ENCODE peak calls at places on chromosomes 7 and 10, in nine cellular contexts. One of them, this sample, is unnamed.

GRCh38 chr7:64871761-64872160 is 31.3 kb upstream of the ZNF273 start:
- DNase-seq in caudate nucleus: no peak
- DNase-seq in foreskin keratinocyte: no peak
- DNase-seq in astrocyte of the cerebellum: no peak
- DNase-seq in epithelial cell of esophagus: no peak
- DNase-seq in GM23248: no peak
- DNase-seq in stimulated activated CD4-positive, alpha-beta T cell treated with anti-CD3 and anti-CD28 coated beads, Interleukin-1b, Interleukin-23, amount 100 ng/mL, for 4 hours: no peak
- DNase-seq in T1000: no peak
- DNase-seq in left ventricle myocardium inferior: no peak
- DNase-seq in this sample: peak; percentile 1

GRCh38 chr7:223118-223800 is 30.9 kb downstream of the FAM20C start:
- DNase-seq in caudate nucleus: no peak
- DNase-seq in foreskin keratinocyte: no peak
- DNase-seq in astrocyte of the cerebellum: no peak
- DNase-seq in epithelial cell of esophagus: no peak
- DNase-seq in GM23248: no peak
- DNase-seq in stimulated activated CD4-positive, alpha-beta T cell treated with anti-CD3 and anti-CD28 coated beads, Interleukin-1b, Interleukin-23, amount 100 ng/mL, for 4 hours: no peak
- DNase-seq in T1000: no peak
- DNase-seq in left ventricle myocardium inferior: no peak
- DNase-seq in this sample: no peak

GRCh38 chr7:140696024-140696678 is 357 bp upstream of the NDUFB2 start:
- DNase-seq in caudate nucleus: no peak
- DNase-seq in foreskin keratinocyte: no peak
- DNase-seq in astrocyte of the cerebellum: peak; percentile 71
- DNase-seq in epithelial cell of esophagus: peak; percentile 93
- DNase-seq in GM23248: peak; percentile 98
- DNase-seq in stimulated activated CD4-positive, alpha-beta T cell treated with anti-CD3 and anti-CD28 coated beads, Interleukin-1b, Interleukin-23, amount 100 ng/mL, for 4 hours: peak; percentile 92
- DNase-seq in T1000: no peak
- DNase-seq in left ventricle myocardium inferior: peak; percentile 97
- DNase-seq in this sample: peak; percentile 90

GRCh38 chr7:46468753-46469356 is 547.8 kb upstream of the IGFBP3 start:
- DNase-seq in caudate nucleus: no peak
- DNase-seq in foreskin keratinocyte: no peak
- DNase-seq in astrocyte of the cerebellum: no peak
- DNase-seq in epithelial cell of esophagus: peak; percentile 36
- DNase-seq in GM23248: peak; percentile 40
- DNase-seq in stimulated activated CD4-positive, alpha-beta T cell treated with anti-CD3 and anti-CD28 coated beads, Interleukin-1b, Interleukin-23, amount 100 ng/mL, for 4 hours: no peak
- DNase-seq in T1000: no peak
- DNase-seq in left ventricle myocardium inferior: no peak
- DNase-seq in this sample: no peak

GRCh38 chr7:46385662-46386309 is 464.7 kb upstream of the IGFBP3 start:
- DNase-seq in caudate nucleus: no peak
- DNase-seq in foreskin keratinocyte: peak; percentile 72
- DNase-seq in astrocyte of the cerebellum: peak; percentile 70
- DNase-seq in epithelial cell of esophagus: peak; percentile 66
- DNase-seq in GM23248: peak; percentile 95
- DNase-seq in stimulated activated CD4-positive, alpha-beta T cell treated with anti-CD3 and anti-CD28 coated beads, Interleukin-1b, Interleukin-23, amount 100 ng/mL, for 4 hours: no peak
- DNase-seq in T1000: no peak
- DNase-seq in left ventricle myocardium inferior: no peak
- DNase-seq in this sample: no peak

GRCh38 chr7:48035967-48036478 is 680 bp downstream of the C7orf57 start:
- DNase-seq in caudate nucleus: no peak
- DNase-seq in foreskin keratinocyte: no peak
- DNase-seq in astrocyte of the cerebellum: no peak
- DNase-seq in epithelial cell of esophagus: peak; percentile 19
- DNase-seq in GM23248: peak; percentile 72
- DNase-seq in stimulated activated CD4-positive, alpha-beta T cell treated with anti-CD3 and anti-CD28 coated beads, Interleukin-1b, Interleukin-23, amount 100 ng/mL, for 4 hours: no peak
- DNase-seq in T1000: no peak
- DNase-seq in left ventricle myocardium inferior: peak; percentile 31
- DNase-seq in this sample: no peak

GRCh38 chr10:91088300-91089140 is 131.9 kb upstream of the PCGF5 start:
- DNase-seq in caudate nucleus: no peak
- DNase-seq in foreskin keratinocyte: no peak
- DNase-seq in astrocyte of the cerebellum: no peak
- DNase-seq in epithelial cell of esophagus: no peak
- DNase-seq in GM23248: peak; percentile 42
- DNase-seq in stimulated activated CD4-positive, alpha-beta T cell treated with anti-CD3 and anti-CD28 coated beads, Interleukin-1b, Interleukin-23, amount 100 ng/mL, for 4 hours: no peak
- DNase-seq in T1000: no peak
- DNase-seq in left ventricle myocardium inferior: no peak
- DNase-seq in this sample: no peak

GRCh38 chr7:20330797-20331230 is at the start of gene ITGB8:
- DNase-seq in caudate nucleus: no peak
- DNase-seq in foreskin keratinocyte: no peak
- DNase-seq in astrocyte of the cerebellum: no peak
- DNase-seq in epithelial cell of esophagus: peak; percentile 73
- DNase-seq in GM23248: peak; percentile 68
- DNase-seq in stimulated activated CD4-positive, alpha-beta T cell treated with anti-CD3 and anti-CD28 coated beads, Interleukin-1b, Interleukin-23, amount 100 ng/mL, for 4 hours: no peak
- DNase-seq in T1000: peak; percentile 33
- DNase-seq in left ventricle myocardium inferior: peak; percentile 31
- DNase-seq in this sample: no peak

GRCh38 chr7:101232141-101232821 is 5.3 kb downstream of the CLDN15 start:
- DNase-seq in caudate nucleus: no peak
- DNase-seq in foreskin keratinocyte: peak; percentile 34
- DNase-seq in astrocyte of the cerebellum: no peak
- DNase-seq in epithelial cell of esophagus: peak; percentile 82
- DNase-seq in GM23248: no peak
- DNase-seq in stimulated activated CD4-positive, alpha-beta T cell treated with anti-CD3 and anti-CD28 coated beads, Interleukin-1b, Interleukin-23, amount 100 ng/mL, for 4 hours: no peak
- DNase-seq in T1000: no peak
- DNase-seq in left ventricle myocardium inferior: no peak
- DNase-seq in this sample: no peak

GRCh38 chr7:47382200-47382599 is 199.7 kb downstream of the TNS3 start:
- DNase-seq in caudate nucleus: no peak
- DNase-seq in foreskin keratinocyte: no peak
- DNase-seq in astrocyte of the cerebellum: no peak
- DNase-seq in epithelial cell of esophagus: no peak
- DNase-seq in GM23248: no peak
- DNase-seq in stimulated activated CD4-positive, alpha-beta T cell treated with anti-CD3 and anti-CD28 coated beads, Interleukin-1b, Interleukin-23, amount 100 ng/mL, for 4 hours: no peak
- DNase-seq in T1000: no peak
- DNase-seq in left ventricle myocardium inferior: no peak
- DNase-seq in this sample: no peak

This sample was measured in D721Med.